ENCODE peak calls at places on chromosome 14, in four cellular contexts. One of them, this sample, is unnamed.

GRCh38 chr14:75906680-75907280 is 75.0 kb downstream of the TGFB3 start:
- DNase-seq in cardiac muscle cell: peak
- DNase-seq in HFF-Myc: peak
- DNase-seq in NB4: peak
- DNase-seq in this sample: no peak

GRCh38 chr14:59846595-59846994 is 24.0 kb downstream of the RTN1 start:
- DNase-seq in cardiac muscle cell: no peak
- DNase-seq in HFF-Myc: no peak
- DNase-seq in NB4: no peak
- DNase-seq in this sample: no peak

GRCh38 chr14:58733451-58734208 is 95.9 kb downstream of the DACT1 start:
- DNase-seq in cardiac muscle cell: no peak
- DNase-seq in HFF-Myc: no peak
- DNase-seq in NB4: no peak
- DNase-seq in this sample: no peak

GRCh38 chr14:55586411-55586810 is 6.4 kb downstream of the KTN1 start:
- DNase-seq in cardiac muscle cell: no peak
- DNase-seq in HFF-Myc: no peak
- DNase-seq in NB4: no peak
- DNase-seq in this sample: no peak

GRCh38 chr14:61154606-61155005 is 126.5 kb downstream of the TMEM30B start:
- DNase-seq in cardiac muscle cell: no peak
- DNase-seq in HFF-Myc: no peak
- DNase-seq in NB4: no peak
- DNase-seq in this sample: no peak

GRCh38 chr14:55240526-55241178 is 30.6 kb upstream of the FBXO34 start:
- DNase-seq in cardiac muscle cell: no peak
- DNase-seq in HFF-Myc: no peak
- DNase-seq in NB4: no peak
- DNase-seq in this sample: no peak

GRCh38 chr14:23430733-23431105 is 4.7 kb downstream of the MYH7 start:
- DNase-seq in cardiac muscle cell: no peak
- DNase-seq in HFF-Myc: peak
- DNase-seq in NB4: peak
- DNase-seq in this sample: no peak

GRCh38 chr14:95519699-95520098 is 3.2 kb upstream of the SYNE3 start:
- DNase-seq in cardiac muscle cell: no peak
- DNase-seq in HFF-Myc: peak
- DNase-seq in NB4: peak
- DNase-seq in this sample: no peak

GRCh38 chr14:93302688-93303581 is 29.9 kb downstream of the BTBD7 start:
- DNase-seq in cardiac muscle cell: no peak
- DNase-seq in HFF-Myc: no peak
- DNase-seq in NB4: no peak
- DNase-seq in this sample: no peak

GRCh38 chr14:102554835-102555819 is 37.3 kb upstream of the RCOR1 start:
- DNase-seq in cardiac muscle cell: peak
- DNase-seq in HFF-Myc: no peak
- DNase-seq in NB4: peak
- DNase-seq in this sample: no peak

GRCh38 chr14:92959189-92959531 is 36.2 kb downstream of the CHGA start:
- DNase-seq in cardiac muscle cell: no peak
- DNase-seq in HFF-Myc: no peak
- DNase-seq in NB4: no peak
- DNase-seq in this sample: no peak

GRCh38 chr14:44897844-44898151 is 63.9 kb downstream of the KLHL28 start:
- DNase-seq in cardiac muscle cell: no peak
- DNase-seq in HFF-Myc: no peak
- DNase-seq in NB4: no peak
- DNase-seq in this sample: no peak

GRCh38 chr14:29311983-29312382 is 545.4 kb downstream of the FOXG1 start:
- DNase-seq in cardiac muscle cell: no peak
- DNase-seq in HFF-Myc: no peak
- DNase-seq in NB4: no peak
- DNase-seq in this sample: no peak

GRCh38 chr14:23306113-23306411 is 571 bp upstream of the BCL2L2 start:
- DNase-seq in cardiac muscle cell: no peak
- DNase-seq in HFF-Myc: no peak
- DNase-seq in NB4: no peak
- DNase-seq in this sample: no peak